ENCODE peak calls at places on chromosomes 2 and 18, in five cellular contexts. T is vagina; X is GM20000; W is stimulated activated CD4-positive, alpha-beta T cell treated with anti-CD3 and anti-CD28 coated beads, Interleukin-15, amount 100 ng/mL, for 24 hours; V is D341Med. H is an unnamed sample.

GRCh38 chr18:45896991-45897390 is 70.1 kb downstream of the EPG5 start:
- DNase-seq in T (no peak), X (no peak), V (no peak), W (no peak), H (no peak)

GRCh38 chr2:74291891-74292621 is 51.2 kb downstream of the SLC4A5 start:
- DNase-seq in V (no peak), X (no peak), T (no peak), W (no peak), H (no peak)

GRCh38 chr2:120914839-120915521 is 179.3 kb downstream of the GLI2 start:
- DNase-seq in V (no peak), X (no peak), W (no peak), T (no peak), H (no peak)

GRCh38 chr2:43300781-43301586 is 74.6 kb upstream of the ZFP36L2 start:
- DNase-seq in V (no peak), W (no peak), X (no peak), T (no peak), H (no peak)

GRCh38 chr2:142472382-142472781 is 341.6 kb upstream of the LRP1B start:
- DNase-seq in X (no peak), T (no peak), V (no peak), W (no peak), H (peak)

GRCh38 chr2:55357164-55357563 is 62.5 kb downstream of the CCDC88A start:
- DNase-seq in W (no peak), T (no peak), X (no peak), V (no peak), H (no peak)

GRCh38 chr2:98438190-98439133 is 6.2 kb upstream of the INPP4A start:
- DNase-seq in W (no peak), T (no peak), X (peak), V (no peak), H (no peak)

GRCh38 chr18:55777666-55778304 is 189.8 kb upstream of the TCF4 start:
- DNase-seq in T (no peak), W (no peak), V (no peak), X (no peak), H (no peak)

GRCh38 chr2:238425979-238426567 is 654 bp upstream of the ASB1 start:
- DNase-seq in X (peak), V (peak), T (no peak), W (peak), H (no peak)

GRCh38 chr2:15965564-15966019 is 25.2 kb downstream of the MYCN start:
- DNase-seq in T (no peak), W (peak), V (no peak), X (no peak), H (no peak)

GRCh38 chr2:47072728-47073191 is 82.3 kb downstream of the STPG4 start:
- DNase-seq in W (no peak), X (no peak), V (no peak), T (no peak), H (no peak)

GRCh38 chr2:85264471-85264870 is 63.3 kb downstream of the TGOLN2 start:
- DNase-seq in T (no peak), X (no peak), V (no peak), W (no peak), H (no peak)

GRCh38 chr18:25799221-25799620 is 291.2 kb downstream of the SS18 start:
- DNase-seq in W (no peak), X (no peak), V (no peak), T (no peak), H (no peak)

GRCh38 chr18:37389684-37390368 is 175.8 kb downstream of the CELF4 start:
- DNase-seq in T (no peak), V (no peak), X (no peak), W (no peak), H (no peak)

GRCh38 chr18:75341267-75341666 is 86.2 kb downstream of the SMIM21 start:
- DNase-seq in W (no peak), T (no peak), V (peak), X (no peak), H (no peak)

GRCh38 chr2:27154990-27155615 is 6.3 kb downstream of the TCF23 start:
- DNase-seq in W (no peak), V (no peak), X (no peak), T (no peak), H (no peak)

GRCh38 chr2:46097714-46098480 is 199.3 kb upstream of the EPAS1 start:
- DNase-seq in V (no peak), W (no peak), X (no peak), T (no peak), H (no peak)

GRCh38 chr2:40758778-40759177 is 306.9 kb upstream of the SLC8A1 start:
- DNase-seq in X (no peak), V (no peak), W (no peak), T (no peak), H (no peak)

GRCh38 chr2:112916145-112916571 is 5.2 kb downstream of the IL37 start:
- DNase-seq in W (peak), X (no peak), T (no peak), V (no peak), H (no peak)

GRCh38 chr2:64819774-64820688 is 166.3 kb upstream of the SERTAD2 start:
- DNase-seq in V (no peak), T (no peak), X (peak), W (peak), H (no peak)

GRCh38 chr2:226135861-226136548 is 663.6 kb downstream of the IRS1 start:
- DNase-seq in V (no peak), X (no peak), T (no peak), W (no peak), H (no peak)

GRCh38 chr18:1663879-1664705 is 759.4 kb downstream of the ADCYAP1 start:
- DNase-seq in V (peak), W (peak), X (peak), T (no peak), H (no peak)

GRCh38 chr2:240689975-240690374 is 1.7 kb upstream of the AQP12A start:
- DNase-seq in V (peak), T (no peak), X (no peak), W (no peak), H (no peak)

GRCh38 chr2:25669520-25669919 is 3.9 kb downstream of the DTNB start:
- DNase-seq in W (no peak), X (no peak), T (no peak), V (no peak), H (no peak)

GRCh38 chr2:19484736-19485135 is 126.3 kb upstream of the OSR1 start:
- DNase-seq in V (no peak), W (no peak), X (no peak), T (no peak), H (no peak)

GRCh38 chr18:27750014-27750413 is 426.9 kb downstream of the CDH2 start:
- DNase-seq in X (peak), W (no peak), V (peak), T (no peak), H (no peak)

GRCh38 chr2:240250150-240250984 is 109.9 kb upstream of the OTOS start:
- DNase-seq in V (peak), X (no peak), W (no peak), T (peak), H (no peak)

GRCh38 chr2:165985120-165985519 is 31.5 kb upstream of the TTC21B start:
- DNase-seq in W (no peak), X (no peak), V (no peak), T (no peak), H (no peak)

GRCh38 chr2:45496869-45497268 is 114.2 kb downstream of the SRBD1 start:
- DNase-seq in T (no peak), W (no peak), V (no peak), X (no peak), H (no peak)